ENCODE peak calls at places on chromosomes 4 and X, in ten cellular contexts. R is SJCRH30; W is AG09319; N is bronchial epithelial cell; H is PC-3; B is SW480; F is posterior vena cava; S is hippocampal formation; G is HEK293T; L is stimulated activated CD8-positive, alpha-beta memory T cell treated with anti-CD3 and anti-CD28 coated beads, Interleukin-15, amount 100 ng/mL, for 4 hours. I is an unnamed sample.

GRCh38 chr4:10743357-10743756 is 58.8 kb upstream of the CLNK start:
- DNase-seq in S (no peak), H (no peak), R (no peak), W (no peak), F (no peak), N (no peak), B (no peak), L (no peak), G (no peak), I (no peak)

GRCh38 chr4:159390648-159391047 is 287.8 kb downstream of the RAPGEF2 start:
- DNase-seq in R (peak), H (peak), L (no peak), F (no peak), W (no peak), S (no peak), G (no peak), B (peak), N (peak), I (no peak)

GRCh38 chrX:30283456-30284200 is 25.6 kb downstream of the NR0B1 start:
- DNase-seq in N (peak), H (peak), L (no peak), G (no peak), S (no peak), W (peak), F (no peak), R (peak), B (peak), I (no peak)

GRCh38 chrX:41558531-41558930 is 111.4 kb downstream of the NYX start:
- DNase-seq in B (no peak), L (no peak), R (peak), N (no peak), G (peak), W (no peak), H (peak), F (no peak), S (no peak), I (no peak)

GRCh38 chr4:36747277-36748129 is 466.1 kb downstream of the DTHD1 start:
- DNase-seq in N (no peak), B (no peak), F (no peak), R (no peak), S (no peak), L (no peak), H (no peak), W (no peak), G (no peak), I (no peak)

GRCh38 chr4:91448668-91449330 is 855.0 kb upstream of the GRID2 start:
- DNase-seq in F (no peak), N (peak), S (no peak), H (peak), R (peak), G (no peak), L (no peak), W (no peak), B (peak), I (no peak)

GRCh38 chrX:53685711-53686110 is 808 bp downstream of the HUWE1 start:
- DNase-seq in N (peak), B (peak), W (no peak), L (no peak), G (no peak), H (peak), F (no peak), R (no peak), S (no peak), I (no peak)

GRCh38 chrX:111868726-111869638 is 7.0 kb upstream of the TRPC5OS start:
- DNase-seq in N (peak), R (peak), B (peak), L (no peak), G (no peak), W (no peak), H (peak), F (no peak), S (no peak), I (no peak)

GRCh38 chr4:62194342-62194741 is 994.2 kb downstream of the ADGRL3 start:
- DNase-seq in G (no peak), L (no peak), B (no peak), F (no peak), N (peak), H (no peak), R (no peak), W (no peak), S (no peak), I (no peak)

GRCh38 chr4:67468801-67469200 is 76.5 kb downstream of the CENPC start:
- DNase-seq in H (no peak), F (no peak), S (no peak), G (no peak), L (no peak), B (no peak), R (no peak), W (no peak), N (no peak), I (no peak)

GRCh38 chr4:7783560-7783959 is 156.1 kb downstream of the AFAP1 start:
- DNase-seq in B (no peak), H (no peak), R (no peak), S (no peak), N (no peak), L (no peak), W (no peak), G (no peak), F (peak), I (no peak)

GRCh38 chr4:1200425-1201035 is 28.1 kb upstream of the SPON2 start:
- DNase-seq in H (no peak), F (peak), R (peak), S (no peak), B (no peak), N (no peak), G (no peak), W (peak), L (no peak), I (no peak)

GRCh38 chr4:25938251-25939186 is 24.5 kb downstream of the SMIM20 start:
- DNase-seq in F (no peak), G (no peak), W (no peak), L (no peak), R (peak), B (no peak), N (peak), H (peak), S (no peak), I (no peak)

GRCh38 chr4:40055379-40055872 is 1.2 kb upstream of the N4BP2 start:
- DNase-seq in B (no peak), F (no peak), W (no peak), G (no peak), R (no peak), L (peak), H (no peak), S (no peak), N (peak), I (no peak)

GRCh38 chrX:85024562-85024961 is 20.9 kb downstream of the APOOL start:
- DNase-seq in B (no peak), W (no peak), N (no peak), F (no peak), S (no peak), G (no peak), L (no peak), R (no peak), H (no peak), I (no peak)

GRCh38 chrX:44039556-44039955 is 66.4 kb upstream of the NDP start:
- DNase-seq in G (no peak), R (no peak), S (no peak), F (no peak), H (no peak), W (no peak), N (no peak), L (no peak), B (no peak), I (no peak)

GRCh38 chr4:159484049-159484448 is 381.2 kb downstream of the RAPGEF2 start:
- DNase-seq in L (no peak), H (peak), R (peak), B (no peak), N (peak), S (no peak), W (no peak), G (no peak), F (no peak), I (no peak)

GRCh38 chrX:48467331-48467761 is 2.7 kb downstream of the SLC38A5 start:
- DNase-seq in S (no peak), H (no peak), F (no peak), B (no peak), N (no peak), G (no peak), W (no peak), L (no peak), R (peak), I (no peak)

GRCh38 chrX:120781416-120781815 is 94.2 kb downstream of the CT47B1 start:
- DNase-seq in G (no peak), F (no peak), L (no peak), W (no peak), B (no peak), H (no peak), R (peak), S (no peak), N (peak), I (no peak)

GRCh38 chr4:38141808-38142500 is 181.8 kb downstream of the PTTG2 start:
- DNase-seq in W (no peak), H (peak), L (no peak), R (no peak), S (no peak), B (no peak), F (peak), G (no peak), N (peak), I (no peak)

GRCh38 chr4:140799686-140800225 is 43.6 kb upstream of the TBC1D9 start:
- DNase-seq in L (no peak), H (no peak), G (no peak), F (no peak), R (no peak), B (no peak), N (no peak), S (no peak), W (no peak), I (no peak)

GRCh38 chr4:48065587-48066052 is 49.0 kb downstream of the NIPAL1 start:
- DNase-seq in L (no peak), N (no peak), H (no peak), B (no peak), G (no peak), F (no peak), R (no peak), S (no peak), W (no peak), I (no peak)

GRCh38 chr4:158796370-158797140 is 27.7 kb downstream of the FNIP2 start:
- DNase-seq in N (peak), W (no peak), H (no peak), B (no peak), R (no peak), G (no peak), L (no peak), S (no peak), F (peak), I (no peak)

GRCh38 chr4:54741161-54741560 is 83.4 kb downstream of the KIT start:
- DNase-seq in W (no peak), F (no peak), R (no peak), S (no peak), H (no peak), G (no peak), N (no peak), L (no peak), B (no peak), I (no peak)

GRCh38 chr4:646460-646859 is 21.1 kb downstream of the PDE6B start:
- DNase-seq in W (no peak), B (no peak), L (no peak), H (no peak), F (no peak), S (no peak), N (no peak), G (no peak), R (no peak), I (no peak)

GRCh38 chr4:113646456-113646809 is 115.1 kb downstream of the CAMK2D start:
- DNase-seq in N (peak), S (no peak), W (no peak), F (no peak), R (peak), G (no peak), B (no peak), L (no peak), H (peak), I (no peak)